ENCODE peak calls at places on chromosomes 16 and 17, in nine cellular contexts. One of them, this sample, is unnamed. For H3K27me3, the result is how much of the 10 kb centered on the place peaks cover.

GRCh38 chr16:24848065-24848464 is 2.3 kb downstream of the SLC5A11 start:
- DNase-seq in colonic mucosa: no peak
- DNase-seq in GM23338: no peak
- DNase-seq in GM23248: peak
- DNase-seq in left ventricle myocardium inferior: no peak
- DNase-seq in GM12878: no peak
- DNase-seq in mammary epithelial cell: peak
- DNase-seq in tibial nerve: no peak
- DNase-seq in AG04450: no peak
- DNase-seq in this sample: no peak

GRCh38 chr16:57191056-57191536 is 5.0 kb downstream of the RSPRY1 start:
- DNase-seq in AG04450: no peak
- DNase-seq in mammary epithelial cell: peak
- DNase-seq in left ventricle myocardium inferior: no peak
- DNase-seq in colonic mucosa: no peak
- DNase-seq in tibial nerve: no peak
- DNase-seq in GM23338: no peak
- DNase-seq in GM12878: no peak
- DNase-seq in GM23248: peak
- DNase-seq in this sample: no peak

GRCh38 chr16:56137269-56137668 is 54.0 kb upstream of the GNAO1 start:
- DNase-seq in left ventricle myocardium inferior: no peak
- DNase-seq in tibial nerve: no peak
- DNase-seq in GM23338: no peak
- DNase-seq in mammary epithelial cell: no peak
- DNase-seq in AG04450: no peak
- DNase-seq in GM12878: no peak
- DNase-seq in GM23248: no peak
- DNase-seq in colonic mucosa: no peak
- DNase-seq in this sample: no peak

GRCh38 chr16:48559462-48560211 is 50.3 kb downstream of the N4BP1 start:
- DNase-seq in AG04450: no peak
- DNase-seq in GM23248: no peak
- DNase-seq in colonic mucosa: no peak
- DNase-seq in left ventricle myocardium inferior: no peak
- DNase-seq in GM23338: peak
- DNase-seq in tibial nerve: no peak
- DNase-seq in GM12878: no peak
- DNase-seq in mammary epithelial cell: no peak
- DNase-seq in this sample: no peak

GRCh38 chr17:17493249-17493985 is 2.8 kb downstream of the RASD1 start:
- DNase-seq in mammary epithelial cell: no peak
- DNase-seq in tibial nerve: no peak
- DNase-seq in GM23338: peak
- DNase-seq in colonic mucosa: peak
- DNase-seq in AG04450: no peak
- DNase-seq in GM12878: no peak
- DNase-seq in left ventricle myocardium inferior: peak
- DNase-seq in GM23248: peak
- DNase-seq in this sample: no peak

GRCh38 chr16:82660966-82661365 is 34.2 kb downstream of the CDH13 start:
- DNase-seq in tibial nerve: no peak
- DNase-seq in left ventricle myocardium inferior: no peak
- DNase-seq in colonic mucosa: no peak
- DNase-seq in GM23338: no peak
- DNase-seq in AG04450: no peak
- DNase-seq in GM12878: no peak
- DNase-seq in mammary epithelial cell: no peak
- DNase-seq in GM23248: no peak
- DNase-seq in this sample: no peak

GRCh38 chr17:68849673-68850260 is 105.4 kb downstream of the ABCA8 start:
- DNase-seq in GM12878: no peak
- DNase-seq in mammary epithelial cell: peak
- DNase-seq in AG04450: no peak
- DNase-seq in GM23338: no peak
- DNase-seq in left ventricle myocardium inferior: no peak
- DNase-seq in tibial nerve: no peak
- DNase-seq in GM23248: peak
- DNase-seq in colonic mucosa: no peak
- DNase-seq in this sample: no peak

GRCh38 chr16:51500306-51500705 is 349.2 kb upstream of the SALL1 start:
- DNase-seq in mammary epithelial cell: peak
- DNase-seq in GM23338: no peak
- DNase-seq in left ventricle myocardium inferior: no peak
- DNase-seq in tibial nerve: no peak
- DNase-seq in GM23248: peak
- DNase-seq in GM12878: no peak
- DNase-seq in AG04450: no peak
- DNase-seq in colonic mucosa: no peak
- DNase-seq in this sample: no peak

GRCh38 chr16:66420396-66420795 is 6.7 kb upstream of the BEAN1 start:
- DNase-seq in left ventricle myocardium inferior: no peak
- DNase-seq in GM23338: no peak
- DNase-seq in AG04450: no peak
- DNase-seq in GM12878: no peak
- DNase-seq in mammary epithelial cell: no peak
- DNase-seq in colonic mucosa: no peak
- DNase-seq in tibial nerve: no peak
- DNase-seq in GM23248: peak
- DNase-seq in this sample: no peak

GRCh38 chr17:63997341-63998048 is 656 bp upstream of the PRR29 start:
- DNase-seq in AG04450: no peak
- DNase-seq in GM23248: peak
- DNase-seq in GM23338: peak
- DNase-seq in left ventricle myocardium inferior: no peak
- DNase-seq in tibial nerve: no peak
- DNase-seq in GM12878: no peak
- DNase-seq in mammary epithelial cell: no peak
- DNase-seq in colonic mucosa: no peak
- DNase-seq in this sample: no peak

GRCh38 chr16:85399583-85400284 is 213.4 kb upstream of the GSE1 start:
- DNase-seq in GM23338: no peak
- DNase-seq in GM23248: no peak
- DNase-seq in mammary epithelial cell: no peak
- DNase-seq in left ventricle myocardium inferior: peak
- DNase-seq in colonic mucosa: peak
- DNase-seq in tibial nerve: no peak
- DNase-seq in AG04450: no peak
- DNase-seq in GM12878: no peak
- DNase-seq in this sample: no peak

GRCh38 chr16:2753523-2754020 is 1.1 kb downstream of the SRRM2 start:
- DNase-seq in GM23338: no peak
- DNase-seq in mammary epithelial cell: no peak
- DNase-seq in colonic mucosa: no peak
- DNase-seq in AG04450: no peak
- DNase-seq in GM12878: no peak
- DNase-seq in tibial nerve: no peak
- DNase-seq in left ventricle myocardium inferior: no peak
- DNase-seq in GM23248: peak
- DNase-seq in this sample: no peak

GRCh38 chr16:4319454-4319853 is 3.6 kb downstream of the GLIS2 start:
- DNase-seq in tibial nerve: peak
- DNase-seq in mammary epithelial cell: peak
- DNase-seq in AG04450: no peak
- DNase-seq in colonic mucosa: peak
- DNase-seq in left ventricle myocardium inferior: no peak
- DNase-seq in GM23248: peak
- DNase-seq in GM23338: no peak
- DNase-seq in GM12878: no peak
- DNase-seq in this sample: no peak

GRCh38 chr17:64411999-64412771 is 21.5 kb upstream of the PECAM1 start:
- DNase-seq in GM23248: peak
- DNase-seq in mammary epithelial cell: no peak
- DNase-seq in tibial nerve: no peak
- DNase-seq in colonic mucosa: peak
- DNase-seq in left ventricle myocardium inferior: peak
- DNase-seq in AG04450: no peak
- DNase-seq in GM23338: peak
- DNase-seq in GM12878: no peak
- DNase-seq in this sample: no peak

GRCh38 chr17:57874434-57875108 is 24.7 kb upstream of the MRPS23 start:
- DNase-seq in mammary epithelial cell: peak
- DNase-seq in tibial nerve: peak
- DNase-seq in colonic mucosa: peak
- DNase-seq in GM23248: peak
- DNase-seq in GM23338: peak
- DNase-seq in AG04450: peak
- DNase-seq in left ventricle myocardium inferior: peak
- DNase-seq in GM12878: no peak
- DNase-seq in this sample: no peak

GRCh38 chr17:40335620-40336019 is 26.6 kb downstream of the RARA start:
- DNase-seq in mammary epithelial cell: no peak
- DNase-seq in GM23338: no peak
- DNase-seq in colonic mucosa: no peak
- DNase-seq in tibial nerve: no peak
- DNase-seq in AG04450: no peak
- DNase-seq in GM12878: no peak
- DNase-seq in left ventricle myocardium inferior: no peak
- DNase-seq in GM23248: no peak
- DNase-seq in this sample: no peak
- H3K27ac ChIP-seq in mammary epithelial cell: no peak
- H3K27ac ChIP-seq in GM23338: no peak
- H3K27ac ChIP-seq in colonic mucosa: no peak
- H3K27ac ChIP-seq in tibial nerve: peak
- H3K27ac ChIP-seq in AG04450: no peak
- H3K27ac ChIP-seq in GM12878: no peak
- H3K27ac ChIP-seq in left ventricle myocardium inferior: peak
- H3K27ac ChIP-seq in GM23248: peak
- H3K27ac ChIP-seq in this sample: no peak

GRCh38 chr17:49963626-49964538 is 5.1 kb upstream of the DLX4 start:
- DNase-seq in left ventricle myocardium inferior: no peak
- DNase-seq in tibial nerve: no peak
- DNase-seq in AG04450: no peak
- DNase-seq in GM23338: peak
- DNase-seq in GM23248: peak
- DNase-seq in GM12878: no peak
- DNase-seq in colonic mucosa: no peak
- DNase-seq in mammary epithelial cell: no peak
- DNase-seq in this sample: no peak
- H3K27me3 ChIP-seq in left ventricle myocardium inferior: half or more
- H3K27me3 ChIP-seq in tibial nerve: under half
- H3K27me3 ChIP-seq in AG04450: half or more
- H3K27me3 ChIP-seq in GM23338: half or more
- H3K27me3 ChIP-seq in GM23248: half or more
- H3K27me3 ChIP-seq in GM12878: under half
- H3K27me3 ChIP-seq in colonic mucosa: half or more
- H3K27me3 ChIP-seq in mammary epithelial cell: half or more
- H3K27me3 ChIP-seq in this sample: half or more

DNA sequence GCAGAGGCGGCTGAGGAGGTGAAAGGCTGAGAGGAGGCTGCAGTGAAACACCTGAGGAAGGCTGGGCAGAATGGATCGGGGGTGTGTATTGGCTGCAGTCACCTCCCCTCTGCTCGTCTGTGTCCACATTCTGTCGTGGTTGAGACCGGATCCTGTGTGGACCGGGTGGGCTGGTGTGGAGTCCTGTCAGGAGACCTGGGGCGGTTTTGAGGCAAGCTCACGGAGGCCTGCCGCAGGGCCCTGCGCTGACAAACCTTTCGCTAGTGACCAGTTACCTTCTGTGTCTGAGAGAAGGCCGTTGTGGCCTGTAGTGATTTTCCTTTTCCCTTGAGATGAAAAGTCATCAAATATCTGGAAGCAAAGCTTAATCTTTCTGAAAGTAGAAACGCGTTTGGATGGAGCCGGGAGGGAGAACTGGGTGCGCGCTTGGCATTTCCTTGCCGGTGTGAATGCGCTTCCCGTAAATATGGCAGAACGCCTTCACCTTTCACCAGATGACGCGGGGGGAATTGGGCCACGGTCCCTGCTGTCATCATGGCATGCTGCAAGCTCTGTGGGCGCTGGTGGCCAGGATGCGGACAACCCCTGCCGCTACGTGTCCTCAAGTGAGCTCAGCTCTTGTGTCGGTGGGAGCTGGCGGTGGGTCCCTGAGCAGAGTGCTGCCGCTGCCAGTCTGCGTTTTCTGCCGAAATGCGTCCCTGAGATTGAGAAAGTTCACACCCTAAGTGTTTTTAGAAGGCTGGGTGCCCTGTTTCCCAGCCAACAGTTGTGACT is 6.2 kb downstream of the BANP start:
- DNase-seq in GM12878: no peak
- DNase-seq in left ventricle myocardium inferior: no peak
- DNase-seq in tibial nerve: no peak
- DNase-seq in GM23338: no peak
- DNase-seq in GM23248: no peak
- DNase-seq in AG04450: no peak
- DNase-seq in colonic mucosa: no peak
- DNase-seq in mammary epithelial cell: no peak
- DNase-seq in this sample: no peak
- H3K27ac ChIP-seq in GM12878: peak
- H3K27ac ChIP-seq in left ventricle myocardium inferior: peak
- H3K27ac ChIP-seq in tibial nerve: no peak
- H3K27ac ChIP-seq in GM23338: no peak
- H3K27ac ChIP-seq in GM23248: no peak
- H3K27ac ChIP-seq in AG04450: peak
- H3K27ac ChIP-seq in colonic mucosa: no peak
- H3K27ac ChIP-seq in mammary epithelial cell: no peak
- H3K27ac ChIP-seq in this sample: peak

GRCh38 chr17:33487187-33487586 is 194.1 kb upstream of the ASIC2 start:
- DNase-seq in left ventricle myocardium inferior: no peak
- DNase-seq in GM23248: no peak
- DNase-seq in mammary epithelial cell: no peak
- DNase-seq in colonic mucosa: no peak
- DNase-seq in GM12878: no peak
- DNase-seq in AG04450: no peak
- DNase-seq in tibial nerve: no peak
- DNase-seq in GM23338: no peak
- DNase-seq in this sample: no peak

GRCh38 chr17:33484559-33484958 is 191.5 kb upstream of the ASIC2 start:
- DNase-seq in GM23338: no peak
- DNase-seq in colonic mucosa: no peak
- DNase-seq in GM23248: no peak
- DNase-seq in tibial nerve: no peak
- DNase-seq in mammary epithelial cell: no peak
- DNase-seq in left ventricle myocardium inferior: no peak
- DNase-seq in GM12878: no peak
- DNase-seq in AG04450: no peak
- DNase-seq in this sample: no peak

GRCh38 chr17:33486135-33486886 is 193.2 kb upstream of the ASIC2 start:
- DNase-seq in colonic mucosa: no peak
- DNase-seq in AG04450: no peak
- DNase-seq in left ventricle myocardium inferior: no peak
- DNase-seq in GM12878: no peak
- DNase-seq in tibial nerve: no peak
- DNase-seq in GM23338: no peak
- DNase-seq in GM23248: no peak
- DNase-seq in mammary epithelial cell: no peak
- DNase-seq in this sample: no peak

GRCh38 chr17:33481652-33482051 is 188.6 kb upstream of the ASIC2 start:
- DNase-seq in colonic mucosa: no peak
- DNase-seq in left ventricle myocardium inferior: no peak
- DNase-seq in mammary epithelial cell: no peak
- DNase-seq in GM23338: no peak
- DNase-seq in tibial nerve: no peak
- DNase-seq in GM23248: no peak
- DNase-seq in GM12878: no peak
- DNase-seq in AG04450: no peak
- DNase-seq in this sample: no peak

DNA sequence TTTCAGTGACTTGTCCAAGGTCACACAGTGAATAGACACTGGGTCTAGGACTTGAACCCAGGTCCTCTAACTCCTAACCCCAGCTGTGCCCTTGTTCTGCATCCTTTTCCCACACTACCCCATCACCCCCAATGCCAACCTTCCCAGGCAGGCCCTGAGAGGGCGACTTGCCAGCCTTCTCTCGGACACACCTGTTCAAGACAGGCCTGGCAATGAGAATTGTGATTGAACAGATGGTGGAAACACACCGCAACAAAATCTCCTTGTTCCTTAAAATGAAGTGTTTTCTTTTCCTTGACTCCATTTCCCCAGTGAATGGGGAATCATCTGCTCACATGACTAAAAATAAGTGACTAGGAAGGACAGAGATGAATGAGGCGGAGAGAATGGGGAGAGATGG is 189.5 kb upstream of the ASIC2 start:
- DNase-seq in GM23248: no peak
- DNase-seq in tibial nerve: no peak
- DNase-seq in left ventricle myocardium inferior: no peak
- DNase-seq in AG04450: no peak
- DNase-seq in GM23338: no peak
- DNase-seq in colonic mucosa: no peak
- DNase-seq in GM12878: no peak
- DNase-seq in mammary epithelial cell: no peak
- DNase-seq in this sample: no peak
- H3K27me3 ChIP-seq in GM23248: under half
- H3K27me3 ChIP-seq in tibial nerve: under half
- H3K27me3 ChIP-seq in left ventricle myocardium inferior: under half
- H3K27me3 ChIP-seq in AG04450: under half
- H3K27me3 ChIP-seq in GM23338: under half
- H3K27me3 ChIP-seq in colonic mucosa: under half
- H3K27me3 ChIP-seq in GM12878: under half
- H3K27me3 ChIP-seq in mammary epithelial cell: under half
- H3K27me3 ChIP-seq in this sample: under half